ENCODE peak calls at places on chromosome 13, in six cellular contexts. G, X, P, Q, R and E are unnamed samples.

GRCh38 chr13:60062502-60062901 is 101.2 kb downstream of the DIAPH3 start:
- DNase-seq in G (no peak), X (no peak), P (no peak), Q (no peak), R (no peak), E (no peak)

GRCh38 chr13:99985243-99985874 is 3.8 kb downstream of the ZIC2 start:
- DNase-seq in G (no peak), X (no peak), P (peak; percentile 52), Q (no peak), R (no peak), E (no peak)

GRCh38 chr13:26502826-26503225 is 54.7 kb upstream of the WASF3 start:
- DNase-seq in G (no peak), X (no peak), P (peak; percentile 9), Q (no peak), R (no peak), E (no peak)

GRCh38 chr13:50410921-50411712 is 395.9 kb downstream of the KCNRG start:
- DNase-seq in G (no peak), X (no peak), P (peak; percentile 81), Q (no peak), R (no peak), E (no peak)

GRCh38 chr13:35225582-35225981 is 250.9 kb downstream of the MAB21L1 start:
- DNase-seq in G (no peak), X (no peak), P (no peak), Q (no peak), R (no peak), E (no peak)

GRCh38 chr13:110923777-110924638 is 9.1 kb upstream of the ANKRD10 start:
- DNase-seq in G (no peak), X (no peak), P (no peak), Q (no peak), R (no peak), E (no peak)

GRCh38 chr13:43978688-43979087 is 99.0 kb downstream of the LACC1 start:
- DNase-seq in G (no peak), X (no peak), P (no peak), Q (no peak), R (no peak), E (no peak)

GRCh38 chr13:78881054-78881453 is 222.1 kb upstream of the OBI1 start:
- DNase-seq in G (no peak), X (no peak), P (no peak), Q (no peak), R (no peak), E (no peak)

GRCh38 chr13:25733696-25734435 is 317.9 kb downstream of the SHISA2 start:
- DNase-seq in G (no peak), X (no peak), P (no peak), Q (no peak), R (no peak), E (no peak)

GRCh38 chr13:80237646-80238045 is 103.3 kb downstream of the SPRY2 start:
- DNase-seq in G (no peak), X (no peak), P (no peak), Q (no peak), R (no peak), E (no peak)

GRCh38 chr13:84399320-84400085 is 517.2 kb upstream of the SLITRK1 start:
- DNase-seq in G (peak; percentile 48), X (peak; percentile 3), P (no peak), Q (no peak), R (no peak), E (no peak)

GRCh38 chr13:90068658-90069057 is 1278.8 kb upstream of the MIR17HG start:
- DNase-seq in G (no peak), X (no peak), P (no peak), Q (no peak), R (no peak), E (no peak)

GRCh38 chr13:72180253-72180952 is 313.4 kb upstream of the DACH1 start:
- DNase-seq in G (no peak), X (no peak), P (no peak), Q (no peak), R (no peak), E (no peak)

GRCh38 chr13:106213028-106213427 is 322.4 kb downstream of the EFNB2 start:
- DNase-seq in G (no peak), X (no peak), P (peak; percentile 30), Q (no peak), R (no peak), E (no peak)

GRCh38 chr13:74003374-74003773 is 130.8 kb downstream of the KLF12 start:
- DNase-seq in G (no peak), X (no peak), P (no peak), Q (no peak), R (no peak), E (no peak)

GRCh38 chr13:108200781-108201398 is 14.4 kb downstream of the LIG4 start:
- DNase-seq in G (no peak), X (no peak), P (no peak), Q (no peak), R (no peak), E (no peak)

GRCh38 chr13:76991796-76992547 is at the start of gene CLN5:
- DNase-seq in G (peak; percentile 96), X (peak; percentile 97), P (peak; percentile 97), Q (peak; percentile 96), R (peak; percentile 92), E (peak; percentile 97)

GRCh38 chr13:80577951-80578670 is 237.2 kb upstream of the SPRY2 start:
- DNase-seq in G (no peak), X (no peak), P (peak; percentile 4), Q (no peak), R (no peak), E (no peak)

GRCh38 chr13:113423225-113424170 is 29.8 kb downstream of the ADPRHL1 start:
- DNase-seq in G (no peak), X (no peak), P (no peak), Q (no peak), R (no peak), E (no peak)

GRCh38 chr13:110330491-110331001 is 23.5 kb downstream of the COL4A2 start:
- DNase-seq in G (no peak), X (no peak), P (no peak), Q (no peak), R (no peak), E (no peak)

GRCh38 chr13:76980075-76980718 is 11.7 kb upstream of the CLN5 start:
- DNase-seq in G (peak; percentile 51), X (peak; percentile 78), P (peak; percentile 92), Q (peak; percentile 84), R (peak; percentile 69), E (peak; percentile 78)

GRCh38 chr13:67133476-67133875 is 96.7 kb downstream of the PCDH9 start:
- DNase-seq in G (no peak), X (no peak), P (no peak), Q (no peak), R (no peak), E (no peak)

GRCh38 chr13:102561933-102562332 is 34.9 kb upstream of the TPP2 start:
- DNase-seq in G (no peak), X (no peak), P (no peak), Q (no peak), R (no peak), E (no peak)

GRCh38 chr13:52001120-52001731 is 10.0 kb downstream of the ATP7B start:
- DNase-seq in G (peak; percentile 75), X (peak; percentile 37), P (no peak), Q (no peak), R (no peak), E (no peak)

GRCh38 chr13:68987585-68987984 is 1120.0 kb upstream of the ATXN8OS start:
- DNase-seq in G (no peak), X (no peak), P (no peak), Q (no peak), R (no peak), E (no peak)

GRCh38 chr13:26061947-26062346 is 10.1 kb upstream of the SHISA2 start:
- DNase-seq in G (no peak), X (no peak), P (no peak), Q (no peak), R (no peak), E (no peak)

GRCh38 chr13:102700088-102701031 is 5.5 kb upstream of the METTL21C start:
- DNase-seq in G (no peak), X (no peak), P (no peak), Q (no peak), R (no peak), E (no peak)

GRCh38 chr13:44685641-44686040 is 109.5 kb upstream of the TSC22D1 start:
- DNase-seq in G (no peak), X (no peak), P (no peak), Q (no peak), R (no peak), E (no peak)

GRCh38 chr13:89803839-89804238 is 1543.6 kb upstream of the MIR17HG start:
- DNase-seq in G (no peak), X (no peak), P (no peak), Q (no peak), R (no peak), E (no peak)

GRCh38 chr13:98105929-98106336 is 37.0 kb upstream of the FARP1 start:
- DNase-seq in G (no peak), X (no peak), P (peak; percentile 24), Q (no peak), R (peak; percentile 67), E (no peak)

GRCh38 chr13:31278874-31279273 is 79.1 kb downstream of the B3GLCT start:
- DNase-seq in G (no peak), X (no peak), P (no peak), Q (no peak), R (no peak), E (no peak)

GRCh38 chr13:109910131-109910530 is 123.7 kb upstream of the IRS2 start:
- DNase-seq in G (no peak), X (no peak), P (no peak), Q (no peak), R (no peak), E (no peak)

GRCh38 chr13:40252241-40252640 is 414.2 kb downstream of the FOXO1 start:
- DNase-seq in G (no peak), X (no peak), P (no peak), Q (no peak), R (no peak), E (no peak)

GRCh38 chr13:95462801-95463200 is 89.7 kb upstream of the CLDN10 start:
- DNase-seq in G (no peak), X (no peak), P (no peak), Q (no peak), R (no peak), E (no peak)

GRCh38 chr13:100789481-100789880 is 114.9 kb upstream of the TMTC4 start:
- DNase-seq in G (no peak), X (no peak), P (no peak), Q (peak; percentile 28), R (no peak), E (no peak)

GRCh38 chr13:97468331-97468730 is 34.4 kb downstream of the RAP2A start:
- DNase-seq in G (no peak), X (no peak), P (no peak), Q (no peak), R (no peak), E (no peak)

GRCh38 chr13:113981201-113981605 is 7.3 kb upstream of the C13orf46 start:
- DNase-seq in G (no peak), X (no peak), P (no peak), Q (peak; percentile 98), R (peak; percentile 81), E (no peak)

GRCh38 chr13:72970956-72971355 is 87.8 kb upstream of the KLF5 start:
- DNase-seq in G (no peak), X (no peak), P (no peak), Q (no peak), R (no peak), E (no peak)